ENCODE peak calls at places on chromosomes 11 and 22, in eight cellular contexts. C is CD8-positive, alpha-beta T cell; X is endothelial cell; P is bronchial epithelial cell; T is tibial nerve; Y is activated CD8-positive, alpha-beta T cell treated with anti-CD3 and anti-CD28 coated beads for 36 hours; V is dorsolateral prefrontal cortex; L is fibroblast of villous mesenchyme. N is an unnamed sample.

GRCh38 chr11:16945671-16946469 is 68.3 kb downstream of the PLEKHA7 start:
- DNase-seq in Y (peak), C (no peak), X (peak), P (peak), L (peak), T (peak), V (peak), N (peak)

GRCh38 chr11:70132641-70133040 is 54.5 kb downstream of the ANO1 start:
- DNase-seq in X (no peak), V (no peak), P (no peak), C (no peak), L (no peak), T (no peak), Y (no peak), N (no peak)

GRCh38 chr11:798093-798713 is at the start of gene SLC25A22:
- DNase-seq in L (peak), P (peak), T (peak), C (peak), V (peak), X (peak), Y (peak), N (peak)

GRCh38 chr11:68002575-68002942 is 1.3 kb downstream of the UNC93B1 start:
- DNase-seq in P (no peak), X (no peak), L (no peak), Y (no peak), C (no peak), V (no peak), T (no peak), N (no peak)

GRCh38 chr11:126328444-126328843 is 24.6 kb downstream of the DCPS start:
- DNase-seq in C (no peak), L (no peak), Y (no peak), P (no peak), V (peak), T (no peak), X (no peak), N (no peak)

GRCh38 chr11:88297320-88298263 is 39.9 kb downstream of the CTSC start:
- DNase-seq in C (no peak), V (no peak), L (no peak), T (no peak), Y (no peak), X (no peak), P (no peak), N (peak)

GRCh38 chr11:71535825-71536224 is 2.0 kb upstream of the KRTAP5-8 start:
- DNase-seq in P (no peak), V (no peak), T (no peak), L (no peak), Y (no peak), X (no peak), C (no peak), N (no peak)

GRCh38 chr22:48948575-48949170 is 879.0 kb downstream of the BRD1 start:
- DNase-seq in L (no peak), Y (no peak), C (no peak), T (no peak), P (no peak), X (no peak), V (no peak), N (no peak)

GRCh38 chr22:50527921-50528681 is 1.7 kb downstream of the TYMP start:
- DNase-seq in Y (no peak), C (peak), T (no peak), L (no peak), V (no peak), X (no peak), P (no peak), N (no peak)

GRCh38 chr11:118643142-118643994 is 36.0 kb downstream of the PHLDB1 start:
- DNase-seq in V (no peak), P (no peak), T (no peak), C (no peak), X (no peak), L (no peak), Y (no peak), N (no peak)

GRCh38 chr11:122246885-122247284 is 130.9 kb upstream of the BLID start:
- DNase-seq in P (no peak), T (no peak), X (no peak), Y (no peak), V (no peak), C (no peak), L (no peak), N (no peak)

GRCh38 chr22:49971232-49972162 is 10.9 kb downstream of the PIM3 start:
- DNase-seq in C (peak), L (peak), X (peak), T (peak), Y (peak), P (no peak), V (peak), N (peak)

GRCh38 chr11:36306888-36307287 is 10.8 kb downstream of the PRR5L start:
- DNase-seq in C (no peak), T (peak), Y (peak), X (peak), P (peak), V (no peak), L (peak), N (peak)

GRCh38 chr11:87127131-87127530 is 89.4 kb downstream of the TMEM135 start:
- DNase-seq in X (no peak), V (no peak), C (no peak), Y (no peak), P (no peak), L (no peak), T (no peak), N (no peak)

GRCh38 chr11:58576792-58577440 is 1.3 kb upstream of the LPXN start:
- DNase-seq in X (no peak), L (peak), C (no peak), T (no peak), Y (peak), P (peak), V (no peak), N (no peak)

DNA sequence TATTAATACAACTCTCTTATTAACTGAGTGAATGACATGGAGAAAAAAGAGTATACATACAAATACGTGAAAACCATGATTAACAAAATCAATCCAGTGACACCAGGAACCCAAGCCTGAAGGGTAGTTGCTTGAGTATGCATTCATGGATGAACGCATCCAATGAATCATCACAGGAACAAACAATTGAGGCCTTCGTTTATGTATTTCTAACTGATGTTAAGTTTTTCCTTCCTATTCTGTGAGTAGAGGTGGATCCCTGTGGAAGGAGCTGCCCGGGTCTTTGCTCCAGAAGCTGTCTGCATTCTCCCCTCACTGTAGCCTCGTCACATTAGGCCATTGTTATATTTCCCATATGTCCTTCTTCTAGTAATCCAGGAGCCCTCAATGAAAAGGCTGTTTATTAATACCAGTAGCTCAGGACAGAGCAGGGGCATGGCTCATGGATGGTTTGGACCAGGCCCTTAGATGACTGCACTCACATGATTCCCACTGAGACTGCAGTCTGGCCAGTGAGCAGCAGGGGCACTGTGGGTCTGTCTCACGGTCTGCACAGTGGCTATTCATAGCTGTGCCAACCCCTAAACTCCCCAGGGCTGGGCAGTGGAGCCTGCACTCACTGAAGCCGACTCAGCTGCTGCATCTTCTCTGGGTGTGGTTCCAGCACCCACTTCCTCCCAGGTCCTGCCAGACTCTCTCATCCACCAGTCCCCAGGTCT is 128.1 kb upstream of the TOP3B start:
- DNase-seq in X (peak), V (peak), P (peak), C (peak), Y (peak), L (peak), T (no peak), N (peak)
- TF ChIP-seq CTCF in X (peak), V (peak), P (peak), C (peak), Y (peak), L (peak), T (peak), N (peak)

GRCh38 chr11:107947904-107948303 is 19.7 kb downstream of the RAB39A start:
- DNase-seq in X (no peak), T (no peak), Y (no peak), P (no peak), L (no peak), C (no peak), V (no peak), N (no peak)
- TF ChIP-seq CTCF in X (no peak), T (no peak), Y (no peak), P (no peak), L (no peak), C (no peak), V (no peak), N (no peak)

DNA sequence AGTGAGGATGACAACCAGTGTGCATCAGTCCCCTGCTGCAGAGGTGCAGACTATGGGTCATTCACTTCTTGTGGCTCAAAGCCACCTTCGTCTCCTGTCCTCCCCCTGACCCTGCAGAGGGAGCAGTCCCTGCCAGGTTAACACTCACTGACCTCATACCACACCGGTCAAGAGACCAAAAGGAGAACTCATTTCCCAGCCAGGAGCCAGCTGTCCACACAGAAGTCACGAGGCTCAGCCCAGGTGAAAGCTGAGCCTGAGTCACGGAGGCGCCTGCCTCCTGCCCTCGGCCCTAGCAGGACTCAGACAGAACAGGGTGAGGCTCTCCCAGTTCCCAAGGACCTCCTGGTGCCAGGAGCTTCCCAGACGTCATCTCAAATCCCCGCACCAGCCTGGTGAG is 103.7 kb downstream of the MN1 start:
- DNase-seq in X (no peak), P (no peak), T (no peak), C (no peak), V (no peak), L (no peak), Y (no peak), N (no peak)
- TF ChIP-seq CTCF in X (no peak), P (no peak), T (no peak), C (no peak), V (no peak), L (no peak), Y (no peak), N (no peak)

DNA sequence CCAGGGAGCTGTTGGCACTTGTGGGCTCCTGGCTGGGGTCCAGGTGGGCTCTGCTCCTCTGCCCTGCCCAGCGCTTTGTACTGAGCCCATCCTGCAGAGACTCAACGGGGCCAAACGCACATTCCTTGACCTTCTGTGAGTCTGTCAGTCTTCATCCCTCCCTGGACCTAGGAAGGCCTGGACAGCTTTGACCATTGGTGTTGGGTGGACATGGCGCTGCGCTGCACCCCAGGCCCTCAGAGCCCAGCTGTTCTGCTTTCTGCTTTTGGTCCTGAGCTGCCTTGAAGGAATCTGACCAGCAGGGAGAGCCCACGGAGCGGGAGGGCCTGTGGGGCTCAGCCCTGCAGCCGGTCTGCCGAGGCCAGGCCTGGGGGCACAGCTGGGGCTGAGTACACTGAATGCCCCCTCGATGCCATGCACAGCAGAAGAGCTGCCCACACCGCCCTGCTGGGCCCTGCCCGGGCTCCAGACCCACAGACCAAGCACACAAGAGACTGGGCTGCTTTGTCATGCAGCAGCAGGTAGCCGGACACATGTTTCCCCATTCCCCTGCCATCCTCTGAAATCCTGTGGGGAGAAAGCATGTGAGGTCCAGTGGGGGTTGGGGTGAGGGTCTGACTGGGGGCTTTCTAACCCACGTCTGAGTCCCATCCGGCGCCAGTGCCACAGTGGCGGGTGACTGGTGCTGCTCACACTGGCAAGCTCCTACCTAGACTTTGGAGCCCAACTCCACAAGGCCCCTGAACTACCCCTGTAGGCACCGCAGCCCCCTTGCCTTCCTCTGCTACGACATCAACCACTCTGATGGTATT is 24.1 kb upstream of the CCDC188 start:
- DNase-seq in L (peak), V (no peak), X (peak), P (no peak), T (no peak), Y (no peak), C (no peak), N (no peak)
- TF ChIP-seq CTCF in L (peak), V (no peak), X (no peak), P (no peak), T (no peak), Y (no peak), C (no peak), N (no peak)

GRCh38 chr22:42305967-42306366 is 35.5 kb upstream of the TCF20 start:
- DNase-seq in Y (no peak), V (no peak), P (no peak), L (no peak), C (no peak), X (no peak), T (no peak), N (no peak)

GRCh38 chr22:42309865-42310264 is 39.4 kb upstream of the TCF20 start:
- DNase-seq in X (no peak), P (no peak), T (no peak), C (no peak), L (no peak), Y (no peak), V (no peak), N (no peak)

GRCh38 chr22:42307806-42308563 is 37.5 kb upstream of the TCF20 start:
- DNase-seq in X (no peak), T (no peak), C (peak), P (no peak), V (no peak), L (no peak), Y (no peak), N (no peak)

GRCh38 chr22:42310301-42310981 is 40.0 kb upstream of the TCF20 start:
- DNase-seq in C (peak), X (no peak), L (no peak), Y (no peak), V (no peak), P (no peak), T (no peak), N (no peak)

GRCh38 chr22:42308887-42309468 is 38.5 kb upstream of the TCF20 start:
- DNase-seq in P (no peak), C (peak), Y (no peak), V (no peak), T (no peak), X (no peak), L (no peak), N (no peak)
- TF ChIP-seq CTCF in P (no peak), C (no peak), Y (no peak), V (no peak), T (no peak), X (peak), L (no peak), N (no peak)

GRCh38 chr11:34395916-34396555 is 38.2 kb upstream of the ABTB2 start:
- DNase-seq in Y (no peak), X (no peak), V (no peak), P (peak), L (peak), C (no peak), T (no peak), N (no peak)
- TF ChIP-seq CTCF in Y (no peak), X (no peak), V (no peak), P (no peak), L (no peak), C (no peak), T (no peak), N (no peak)

GRCh38 chr11:113991170-113991569 is 16.3 kb downstream of the HTR3A start:
- DNase-seq in X (peak), Y (peak), C (no peak), P (peak), L (peak), V (no peak), T (no peak), N (peak)
- TF ChIP-seq CTCF in X (no peak), Y (no peak), C (no peak), P (no peak), L (no peak), V (no peak), T (no peak), N (peak)

GRCh38 chr11:32231909-32232493 is 141.1 kb downstream of the RCN1 start:
- DNase-seq in X (peak), Y (peak), T (no peak), V (no peak), L (peak), P (peak), C (no peak), N (peak)

GRCh38 chr11:32233928-32234327 is 143.1 kb downstream of the RCN1 start:
- DNase-seq in Y (no peak), X (no peak), C (no peak), T (no peak), P (no peak), L (no peak), V (no peak), N (no peak)

GRCh38 chr11:32229566-32230240 is 138.8 kb downstream of the RCN1 start:
- DNase-seq in T (no peak), X (no peak), Y (no peak), P (no peak), V (no peak), C (no peak), L (no peak), N (no peak)

GRCh38 chr11:32232516-32232915 is 141.6 kb downstream of the RCN1 start:
- DNase-seq in V (no peak), Y (no peak), P (no peak), T (no peak), L (no peak), C (no peak), X (no peak), N (no peak)

DNA sequence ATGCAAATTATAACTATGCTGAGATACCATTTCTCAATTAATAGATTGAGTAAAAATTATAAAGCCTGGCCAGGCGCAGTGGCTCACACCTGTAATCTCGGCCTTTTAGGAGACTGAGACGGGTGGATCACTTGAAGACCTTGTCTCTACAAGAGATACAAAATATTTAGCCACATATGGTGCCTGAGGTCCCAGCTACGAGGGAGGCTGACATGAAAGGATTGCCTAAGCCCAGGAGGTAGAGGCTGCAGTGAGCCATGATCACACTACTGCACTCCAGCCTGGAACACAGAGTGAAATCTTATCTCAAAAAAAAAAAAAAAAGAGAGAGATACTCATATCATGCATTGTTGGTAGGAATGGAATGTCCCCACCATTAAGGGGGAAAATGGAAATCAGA is 142.4 kb downstream of the RCN1 start:
- DNase-seq in X (no peak), Y (no peak), C (no peak), T (no peak), P (no peak), L (no peak), V (no peak), N (no peak)
- TF ChIP-seq CTCF in X (no peak), Y (no peak), C (no peak), T (no peak), P (no peak), L (no peak), V (no peak), N (no peak)

DNA sequence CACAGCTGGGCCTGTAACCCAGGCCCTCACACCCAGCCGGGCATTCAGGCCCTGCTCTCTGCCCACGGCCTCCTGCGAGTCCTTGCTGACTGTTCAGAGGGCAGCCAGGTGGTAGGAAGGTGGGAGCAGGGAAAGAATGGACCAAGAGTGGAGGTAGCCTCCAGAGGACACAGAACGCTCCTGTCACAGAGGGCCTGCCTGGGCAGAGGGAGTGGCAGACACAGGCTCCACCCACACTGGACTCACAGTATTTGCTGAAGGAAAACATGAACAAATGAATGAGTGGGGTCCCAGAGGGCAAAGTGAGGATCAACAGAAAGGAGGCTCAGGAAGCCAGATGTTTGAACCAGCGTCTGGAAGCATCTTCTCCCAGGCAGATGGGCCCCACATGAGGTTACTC is 84.2 kb downstream of the THAP12 start:
- DNase-seq in Y (no peak), X (no peak), P (no peak), T (no peak), V (no peak), C (no peak), L (no peak), N (peak)
- TF ChIP-seq CTCF in Y (no peak), X (no peak), P (no peak), T (no peak), V (no peak), C (no peak), L (no peak), N (no peak)

DNA sequence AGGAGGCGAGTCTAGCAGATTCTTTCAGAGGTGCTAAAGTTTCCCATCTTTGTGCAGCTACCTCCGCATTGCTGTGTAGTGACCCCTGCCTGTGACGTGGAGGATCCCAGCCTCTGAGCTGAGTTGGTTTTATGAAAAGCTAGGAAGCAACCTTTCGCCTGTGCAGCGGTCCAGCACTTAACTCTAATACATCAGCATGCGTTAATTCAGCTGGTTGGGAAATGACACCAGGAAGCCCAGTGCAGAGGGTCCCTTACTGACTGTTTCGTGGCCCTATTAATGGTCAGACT is 8.9 kb upstream of the SAMM50 start:
- DNase-seq in C (no peak), L (no peak), Y (no peak), T (no peak), X (no peak), V (no peak), P (no peak), N (no peak)
- TF ChIP-seq CTCF in C (no peak), L (no peak), Y (no peak), T (no peak), X (no peak), V (no peak), P (no peak), N (no peak)